ENCODE peak calls at places on chromosomes 7 and 10, in four cellular contexts. One of them, this sample, is unnamed.
A peak's percentile ranks its signal among the peaks of the same experiment; 100 is the strongest.

GRCh38 chr7:20241491-20242261 is 24.5 kb upstream of the MACC1 start:
- DNase-seq in uterus: no peak
- DNase-seq in adrenal gland: no peak
- DNase-seq in IMR-90: peak; percentile 68
- DNase-seq in this sample: no peak

GRCh38 chr7:22128528-22128920 is 182.8 kb upstream of the CDCA7L start:
- DNase-seq in uterus: no peak
- DNase-seq in adrenal gland: no peak
- DNase-seq in IMR-90: no peak
- DNase-seq in this sample: no peak

GRCh38 chr7:42344168-42344755 is 107.3 kb upstream of the GLI3 start:
- DNase-seq in uterus: no peak
- DNase-seq in adrenal gland: no peak
- DNase-seq in IMR-90: no peak
- DNase-seq in this sample: no peak

GRCh38 chr10:87775766-87776165 is 42.3 kb downstream of the ATAD1 start:
- DNase-seq in uterus: no peak
- DNase-seq in adrenal gland: no peak
- DNase-seq in IMR-90: peak; percentile 60
- DNase-seq in this sample: no peak

GRCh38 chr7:46179211-46179610 is 258.1 kb upstream of the IGFBP3 start:
- DNase-seq in uterus: no peak
- DNase-seq in adrenal gland: no peak
- DNase-seq in IMR-90: no peak
- DNase-seq in this sample: no peak

GRCh38 chr10:130053561-130053960 is 57.1 kb downstream of the C10orf143 start:
- DNase-seq in uterus: no peak
- DNase-seq in adrenal gland: no peak
- DNase-seq in IMR-90: no peak
- DNase-seq in this sample: no peak

GRCh38 chr10:15220426-15220825 is 51.9 kb upstream of the NMT2 start:
- DNase-seq in uterus: no peak
- DNase-seq in adrenal gland: no peak
- DNase-seq in IMR-90: no peak
- DNase-seq in this sample: no peak

GRCh38 chr7:98643232-98643985 is 26.3 kb downstream of the NPTX2 start:
- DNase-seq in uterus: no peak
- DNase-seq in adrenal gland: no peak
- DNase-seq in IMR-90: no peak
- DNase-seq in this sample: no peak

GRCh38 chr7:39811161-39811614 is 138.9 kb upstream of the CDK13 start:
- DNase-seq in uterus: no peak
- DNase-seq in adrenal gland: no peak
- DNase-seq in IMR-90: peak; percentile 25
- DNase-seq in this sample: no peak

GRCh38 chr7:5661941-5662340 is 119.5 kb downstream of the RNF216 start:
- DNase-seq in uterus: no peak
- DNase-seq in adrenal gland: no peak
- DNase-seq in IMR-90: no peak
- DNase-seq in this sample: no peak

DNA sequence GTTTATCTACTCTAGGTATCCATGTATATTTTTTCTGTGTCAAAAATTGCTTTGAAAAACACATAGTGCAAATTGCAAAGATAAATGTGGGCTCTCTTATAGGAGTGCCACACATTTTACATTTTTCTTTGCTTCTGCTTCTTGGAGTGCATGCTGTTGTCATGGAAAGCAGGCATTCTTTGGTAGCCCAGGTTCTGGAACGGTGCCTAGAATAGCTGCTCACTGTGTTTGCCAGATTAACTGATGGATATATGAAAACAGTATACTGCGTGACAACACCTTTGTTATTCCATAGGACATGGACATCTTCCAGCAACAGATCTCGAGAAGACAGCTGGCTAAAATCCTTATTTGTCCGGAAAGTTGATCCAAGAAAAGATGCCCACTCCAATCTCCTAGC is 13.4 kb downstream of the NIPSNAP2 start:
- DNase-seq in uterus: no peak
- DNase-seq in adrenal gland: no peak
- DNase-seq in IMR-90: peak; percentile 60
- DNase-seq in this sample: no peak
- TF ChIP-seq POLR2A in uterus: no peak
- TF ChIP-seq POLR2A in adrenal gland: no peak
- TF ChIP-seq POLR2A in IMR-90: no peak
- TF ChIP-seq POLR2A in this sample: no peak

DNA sequence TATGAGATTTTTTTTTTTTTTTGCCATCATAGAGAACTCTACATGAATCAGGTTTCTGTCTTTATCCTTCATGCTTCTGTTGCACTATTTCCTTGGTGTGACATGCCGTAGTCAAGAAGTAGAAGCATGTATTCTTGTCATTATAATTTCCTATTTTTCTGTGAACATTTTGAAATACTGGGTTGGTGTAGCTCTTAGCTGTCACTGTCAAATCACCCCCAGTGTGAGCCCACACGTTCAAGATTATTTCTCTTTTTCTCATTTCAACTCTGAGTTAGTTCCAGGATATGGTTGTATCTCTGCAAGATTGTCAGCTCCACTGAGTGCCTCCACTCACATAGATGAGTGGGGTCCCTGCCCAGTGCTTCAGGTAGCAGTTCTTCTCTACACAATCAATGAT is 209.5 kb downstream of the NRG3 start:
- DNase-seq in uterus: no peak
- DNase-seq in adrenal gland: no peak
- DNase-seq in IMR-90: no peak
- DNase-seq in this sample: no peak
- H3K27ac ChIP-seq in uterus: no peak overlapping the region
- H3K27ac ChIP-seq in adrenal gland: no peak overlapping the region
- H3K27ac ChIP-seq in IMR-90: no peak overlapping the region
- H3K27ac ChIP-seq in this sample: no peak overlapping the region

GRCh38 chr7:101244385-101245146 is at the start of gene FIS1:
- DNase-seq in uterus: peak; percentile 92
- DNase-seq in adrenal gland: peak; percentile 92
- DNase-seq in IMR-90: peak; percentile 82
- DNase-seq in this sample: peak; percentile 93
- TF ChIP-seq POLR2A in uterus: peak; percentile 75
- TF ChIP-seq POLR2A in adrenal gland: peak; percentile 62
- TF ChIP-seq POLR2A in IMR-90: peak; percentile 45
- TF ChIP-seq POLR2A in this sample: peak; percentile 89

DNA sequence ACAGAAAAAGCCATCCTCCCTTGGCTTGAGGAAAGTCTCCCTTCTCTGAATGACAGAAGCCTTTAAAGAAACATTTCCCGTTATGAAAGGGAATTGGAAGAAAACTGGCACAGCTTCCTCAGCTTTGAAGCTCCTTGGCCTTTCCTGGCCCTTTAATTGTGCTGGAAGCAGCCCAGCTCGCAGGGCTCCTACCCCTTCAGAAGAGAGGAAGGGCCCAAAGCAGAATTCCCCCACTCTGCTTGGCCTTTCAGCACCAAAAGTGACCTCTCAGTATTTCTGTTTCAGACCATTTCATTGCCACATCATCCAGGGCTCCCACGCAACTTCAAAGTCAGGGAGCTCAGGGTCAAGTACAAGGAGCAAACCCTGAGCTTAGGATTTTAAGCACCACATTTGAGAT is 4.2 kb downstream of the AFAP1L2 start:
- DNase-seq in uterus: peak; percentile 58
- DNase-seq in adrenal gland: no peak
- DNase-seq in IMR-90: no peak
- DNase-seq in this sample: peak; percentile 71
- H3K27ac ChIP-seq in uterus: peak overlapping the region; percentile 95
- H3K27ac ChIP-seq in adrenal gland: peak overlapping the region; percentile 37
- H3K27ac ChIP-seq in IMR-90: no peak overlapping the region
- H3K27ac ChIP-seq in this sample: no peak overlapping the region

GRCh38 chr10:17229967-17230682 is 2.1 kb downstream of the VIM start:
- DNase-seq in uterus: peak; percentile 84
- DNase-seq in adrenal gland: peak; percentile 85
- DNase-seq in IMR-90: peak; percentile 55
- DNase-seq in this sample: peak; percentile 86
- TF ChIP-seq POLR2A in uterus: peak; percentile 50
- TF ChIP-seq POLR2A in adrenal gland: peak; percentile 44
- TF ChIP-seq POLR2A in IMR-90: peak; percentile 43
- TF ChIP-seq POLR2A in this sample: peak; percentile 9

DNA sequence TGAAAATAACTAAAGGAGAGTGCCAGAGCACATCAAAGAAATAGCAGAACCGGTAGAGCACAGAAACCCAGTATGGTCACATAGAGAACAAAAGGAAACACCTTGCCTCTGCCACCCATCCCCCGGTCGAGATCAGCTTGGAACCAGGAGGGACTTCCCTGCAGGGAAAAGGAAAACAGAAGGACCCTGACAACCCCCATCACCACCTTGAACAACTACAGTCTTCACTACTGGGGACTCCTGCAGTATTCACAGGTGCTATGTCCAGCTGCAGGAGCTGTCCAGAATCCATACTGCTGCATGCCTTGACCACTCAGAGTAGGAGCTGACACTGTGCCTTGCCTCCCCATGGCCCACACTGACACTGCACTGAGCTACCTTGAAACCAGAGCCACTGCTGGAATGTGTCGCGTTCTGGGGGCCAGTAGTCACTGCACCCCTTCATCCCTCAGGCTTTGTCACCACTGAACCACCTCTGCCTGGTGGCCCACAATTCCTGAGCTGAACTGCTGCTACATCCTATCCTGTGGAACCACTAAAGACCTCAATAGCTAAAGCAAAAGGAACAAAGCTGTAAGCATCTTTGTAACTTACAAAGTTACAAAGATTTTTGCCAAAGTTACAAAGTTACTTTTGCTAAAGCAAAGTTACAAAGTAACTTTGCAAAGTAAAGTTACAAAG is 66.8 kb downstream of the TRIL start:
- DNase-seq in uterus: no peak
- DNase-seq in adrenal gland: no peak
- DNase-seq in IMR-90: no peak
- DNase-seq in this sample: no peak
- H3K27ac ChIP-seq in uterus: no peak overlapping the region
- H3K27ac ChIP-seq in adrenal gland: no peak overlapping the region
- H3K27ac ChIP-seq in IMR-90: no peak overlapping the region
- H3K27ac ChIP-seq in this sample: no peak overlapping the region

GRCh38 chr7:50679218-50680007 is 103.3 kb downstream of the GRB10 start:
- DNase-seq in uterus: no peak
- DNase-seq in adrenal gland: no peak
- DNase-seq in IMR-90: peak; percentile 43
- DNase-seq in this sample: no peak
- TF ChIP-seq POLR2A in uterus: no peak
- TF ChIP-seq POLR2A in adrenal gland: no peak
- TF ChIP-seq POLR2A in IMR-90: no peak
- TF ChIP-seq POLR2A in this sample: no peak

GRCh38 chr10:113360870-113361269 is 192.0 kb upstream of the HABP2 start:
- DNase-seq in uterus: no peak
- DNase-seq in adrenal gland: no peak
- DNase-seq in IMR-90: no peak
- DNase-seq in this sample: no peak
- H3K27ac ChIP-seq in uterus: no peak overlapping the region
- H3K27ac ChIP-seq in adrenal gland: no peak overlapping the region
- H3K27ac ChIP-seq in IMR-90: no peak overlapping the region
- H3K27ac ChIP-seq in this sample: no peak overlapping the region

GRCh38 chr7:107186242-107186641 is 17.4 kb downstream of the HBP1 start:
- DNase-seq in uterus: no peak
- DNase-seq in adrenal gland: peak; percentile 42
- DNase-seq in IMR-90: no peak
- DNase-seq in this sample: no peak

GRCh38 chr7:107190090-107190489 is 21.3 kb downstream of the HBP1 start:
- DNase-seq in uterus: no peak
- DNase-seq in adrenal gland: no peak
- DNase-seq in IMR-90: no peak
- DNase-seq in this sample: no peak

GRCh38 chr7:107185716-107186115 is 16.9 kb downstream of the HBP1 start:
- DNase-seq in uterus: no peak
- DNase-seq in adrenal gland: no peak
- DNase-seq in IMR-90: peak; percentile 69
- DNase-seq in this sample: no peak

GRCh38 chr7:107187774-107188173 is 19.0 kb downstream of the HBP1 start:
- DNase-seq in uterus: no peak
- DNase-seq in adrenal gland: no peak
- DNase-seq in IMR-90: no peak
- DNase-seq in this sample: no peak
- TF ChIP-seq POLR2A in uterus: no peak
- TF ChIP-seq POLR2A in adrenal gland: no peak
- TF ChIP-seq POLR2A in IMR-90: no peak
- TF ChIP-seq POLR2A in this sample: no peak